ENCODE peak calls at places on chromosomes 12 and 14, in ten cellular contexts. R, O, K, S, V, E, G, Z, N and L are unnamed samples.

GRCh38 chr12:107903377-107904061 is 129.0 kb downstream of the ASCL4 start:
- ATAC-seq in R (peak; percentile 86), O (peak; percentile 75), K (peak; percentile 90), S (peak; percentile 98), V (peak; percentile 40), E (peak; percentile 99), G (peak; percentile 98), Z (peak; percentile 38), N (peak; percentile 95), L (peak; percentile 97)

GRCh38 chr12:45907955-45908354 is 82.4 kb downstream of the SCAF11 start:
- ATAC-seq in R (no peak), O (no peak), K (peak; percentile 56), S (peak; percentile 9), V (no peak), E (peak; percentile 54), G (no peak), Z (no peak), N (no peak), L (no peak)

GRCh38 chr12:61993734-61994345 is 266.4 kb upstream of the USP15 start:
- ATAC-seq in R (peak; percentile 73), O (peak; percentile 57), K (no peak), S (no peak), V (no peak), E (no peak), G (peak; percentile 47), Z (peak; percentile 78), N (peak; percentile 45), L (no peak)

GRCh38 chr12:31117203-31118011 is 43.7 kb downstream of the DDX11 start:
- ATAC-seq in R (peak; percentile 85), O (peak; percentile 77), K (peak; percentile 72), S (peak; percentile 91), V (peak; percentile 80), E (peak; percentile 73), G (peak; percentile 86), Z (peak; percentile 84), N (peak; percentile 85), L (peak; percentile 67)

GRCh38 chr12:21169878-21170472 is 39.0 kb downstream of the SLCO1B1 start:
- ATAC-seq in R (no peak), O (no peak), K (no peak), S (no peak), V (no peak), E (no peak), G (peak; percentile 45), Z (no peak), N (no peak), L (no peak)

GRCh38 chr14:88023658-88024187 is 18.8 kb downstream of the GPR65 start:
- ATAC-seq in R (no peak), O (no peak), K (no peak), S (peak; percentile 42), V (no peak), E (no peak), G (peak; percentile 75), Z (peak; percentile 69), N (peak; percentile 44), L (peak; percentile 50)

GRCh38 chr12:15778126-15778525 is 11.1 kb downstream of the EPS8 start:
- ATAC-seq in R (no peak), O (no peak), K (no peak), S (no peak), V (no peak), E (no peak), G (no peak), Z (no peak), N (no peak), L (no peak)

GRCh38 chr12:51721281-51721940 is 127.1 kb downstream of the FIGNL2 start:
- ATAC-seq in R (peak; percentile 71), O (peak; percentile 93), K (peak; percentile 82), S (peak; percentile 87), V (peak; percentile 57), E (peak; percentile 52), G (peak; percentile 96), Z (peak; percentile 82), N (peak; percentile 93), L (peak; percentile 75)

GRCh38 chr12:14614704-14615121 is 47.0 kb upstream of the PLBD1 start:
- ATAC-seq in R (peak; percentile 16), O (no peak), K (peak; percentile 63), S (no peak), V (no peak), E (peak; percentile 61), G (no peak), Z (peak; percentile 46), N (no peak), L (no peak)

GRCh38 chr12:124321556-124322270 is 26.8 kb downstream of the RFLNA start:
- ATAC-seq in R (peak; percentile 22), O (peak; percentile 28), K (no peak), S (no peak), V (peak; percentile 24), E (no peak), G (no peak), Z (no peak), N (peak; percentile 14), L (no peak)

GRCh38 chr12:128075332-128075731 is 191.6 kb upstream of the TMEM132C start:
- ATAC-seq in R (no peak), O (no peak), K (no peak), S (no peak), V (no peak), E (no peak), G (no peak), Z (no peak), N (no peak), L (no peak)

GRCh38 chr14:71266994-71267636 is 359.9 kb downstream of the PCNX1 start:
- ATAC-seq in R (no peak), O (no peak), K (no peak), S (peak; percentile 86), V (no peak), E (no peak), G (peak; percentile 84), Z (peak; percentile 16), N (peak; percentile 96), L (peak; percentile 95)

GRCh38 chr12:46470039-46470627 is 97.6 kb upstream of the SLC38A2 start:
- ATAC-seq in R (no peak), O (no peak), K (peak; percentile 92), S (peak; percentile 99), V (no peak), E (peak; percentile 77), G (peak; percentile 97), Z (peak; percentile 74), N (peak; percentile 97), L (peak; percentile 94)

GRCh38 chr12:65450610-65451009 is 172.1 kb downstream of the MSRB3 start:
- ATAC-seq in R (no peak), O (no peak), K (no peak), S (no peak), V (no peak), E (no peak), G (no peak), Z (no peak), N (no peak), L (no peak)

GRCh38 chr14:60684203-60684602 is 34.9 kb upstream of the SIX1 start:
- ATAC-seq in R (no peak), O (no peak), K (no peak), S (no peak), V (no peak), E (no peak), G (no peak), Z (no peak), N (no peak), L (no peak)